ENCODE peak calls at places on chromosome 1, in seven cellular contexts. One of them, this sample, is unnamed. For H3K36me3, the result is how much of the 10 kb centered on the place peaks cover.

GRCh38 chr1:11520531-11521233 is 41.7 kb downstream of the DISP3 start:
- DNase-seq in fibroblast of lung: no peak
- DNase-seq in OCI-LY7: no peak
- DNase-seq in NT2/D1: no peak
- DNase-seq in psoas muscle: no peak
- DNase-seq in neuronal stem cell: no peak
- DNase-seq in aorta: peak
- DNase-seq in this sample: peak

GRCh38 chr1:1110561-1110971 is 5.3 kb downstream of the C1orf159 start:
- DNase-seq in fibroblast of lung: no peak
- DNase-seq in OCI-LY7: no peak
- DNase-seq in NT2/D1: no peak
- DNase-seq in psoas muscle: no peak
- DNase-seq in neuronal stem cell: no peak
- DNase-seq in aorta: peak
- DNase-seq in this sample: no peak

GRCh38 chr1:61244114-61244513 is 161.8 kb downstream of the NFIA start:
- DNase-seq in fibroblast of lung: peak
- DNase-seq in OCI-LY7: no peak
- DNase-seq in NT2/D1: no peak
- DNase-seq in psoas muscle: no peak
- DNase-seq in neuronal stem cell: no peak
- DNase-seq in aorta: no peak
- DNase-seq in this sample: no peak

GRCh38 chr1:184504695-184505338 is 118.0 kb downstream of the C1orf21 start:
- DNase-seq in fibroblast of lung: no peak
- DNase-seq in OCI-LY7: no peak
- DNase-seq in NT2/D1: no peak
- DNase-seq in psoas muscle: no peak
- DNase-seq in neuronal stem cell: no peak
- DNase-seq in aorta: no peak
- DNase-seq in this sample: no peak

GRCh38 chr1:212645563-212646543 is 37.3 kb downstream of the ATF3 start:
- DNase-seq in fibroblast of lung: no peak
- DNase-seq in OCI-LY7: no peak
- DNase-seq in NT2/D1: no peak
- DNase-seq in psoas muscle: no peak
- DNase-seq in neuronal stem cell: no peak
- DNase-seq in aorta: no peak
- DNase-seq in this sample: no peak

GRCh38 chr1:28172690-28173150 is 3.8 kb downstream of the PTAFR start:
- DNase-seq in fibroblast of lung: peak
- DNase-seq in OCI-LY7: peak
- DNase-seq in NT2/D1: no peak
- DNase-seq in psoas muscle: no peak
- DNase-seq in neuronal stem cell: no peak
- DNase-seq in aorta: no peak
- DNase-seq in this sample: peak

GRCh38 chr1:66248746-66249145 is 285.2 kb upstream of the SGIP1 start:
- DNase-seq in fibroblast of lung: no peak
- DNase-seq in OCI-LY7: no peak
- DNase-seq in NT2/D1: no peak
- DNase-seq in psoas muscle: no peak
- DNase-seq in neuronal stem cell: no peak
- DNase-seq in aorta: no peak
- DNase-seq in this sample: no peak

GRCh38 chr1:30790850-30791778 is 33.5 kb upstream of the LAPTM5 start:
- DNase-seq in fibroblast of lung: no peak
- DNase-seq in OCI-LY7: peak
- DNase-seq in NT2/D1: no peak
- DNase-seq in psoas muscle: no peak
- DNase-seq in neuronal stem cell: no peak
- DNase-seq in aorta: no peak
- DNase-seq in this sample: no peak

GRCh38 chr1:29786791-29787732 is 550.7 kb downstream of the PTPRU start:
- DNase-seq in fibroblast of lung: no peak
- DNase-seq in OCI-LY7: no peak
- DNase-seq in NT2/D1: no peak
- DNase-seq in psoas muscle: no peak
- DNase-seq in neuronal stem cell: no peak
- DNase-seq in aorta: no peak
- DNase-seq in this sample: no peak

GRCh38 chr1:68328485-68328884 is 96.2 kb upstream of the WLS start:
- DNase-seq in fibroblast of lung: peak
- DNase-seq in OCI-LY7: no peak
- DNase-seq in NT2/D1: no peak
- DNase-seq in psoas muscle: no peak
- DNase-seq in neuronal stem cell: no peak
- DNase-seq in aorta: no peak
- DNase-seq in this sample: no peak

GRCh38 chr1:43711524-43712386 is 4.4 kb downstream of the ST3GAL3 start:
- DNase-seq in fibroblast of lung: peak
- DNase-seq in OCI-LY7: no peak
- DNase-seq in NT2/D1: no peak
- DNase-seq in psoas muscle: no peak
- DNase-seq in neuronal stem cell: no peak
- DNase-seq in aorta: no peak
- DNase-seq in this sample: no peak

GRCh38 chr1:36586146-36586545 is 103.4 kb upstream of the CSF3R start:
- DNase-seq in fibroblast of lung: no peak
- DNase-seq in OCI-LY7: no peak
- DNase-seq in NT2/D1: no peak
- DNase-seq in psoas muscle: no peak
- DNase-seq in neuronal stem cell: no peak
- DNase-seq in aorta: no peak
- DNase-seq in this sample: peak

GRCh38 chr1:174841747-174842146 is 158.0 kb upstream of the CACYBP start:
- DNase-seq in fibroblast of lung: peak
- DNase-seq in OCI-LY7: peak
- DNase-seq in NT2/D1: no peak
- DNase-seq in psoas muscle: no peak
- DNase-seq in neuronal stem cell: no peak
- DNase-seq in aorta: no peak
- DNase-seq in this sample: no peak

GRCh38 chr1:234897754-234898454 is 230.7 kb downstream of the TOMM20 start:
- DNase-seq in fibroblast of lung: no peak
- DNase-seq in OCI-LY7: no peak
- DNase-seq in NT2/D1: no peak
- DNase-seq in psoas muscle: no peak
- DNase-seq in neuronal stem cell: no peak
- DNase-seq in aorta: peak
- DNase-seq in this sample: no peak

GRCh38 chr1:3624194-3625136 is at the start of gene TPRG1L:
- DNase-seq in fibroblast of lung: peak
- DNase-seq in OCI-LY7: peak
- DNase-seq in NT2/D1: peak
- DNase-seq in psoas muscle: peak
- DNase-seq in neuronal stem cell: peak
- DNase-seq in aorta: peak
- DNase-seq in this sample: peak

GRCh38 chr1:228721407-228721806 is 13.9 kb upstream of the RHOU start:
- DNase-seq in fibroblast of lung: no peak
- DNase-seq in OCI-LY7: no peak
- DNase-seq in NT2/D1: no peak
- DNase-seq in psoas muscle: no peak
- DNase-seq in neuronal stem cell: no peak
- DNase-seq in aorta: no peak
- DNase-seq in this sample: no peak

GRCh38 chr1:228753933-228754332 is 18.7 kb downstream of the RHOU start:
- DNase-seq in fibroblast of lung: no peak
- DNase-seq in OCI-LY7: no peak
- DNase-seq in NT2/D1: no peak
- DNase-seq in psoas muscle: no peak
- DNase-seq in neuronal stem cell: no peak
- DNase-seq in aorta: no peak
- DNase-seq in this sample: no peak

GRCh38 chr1:35707253-35708178 is 11.2 kb downstream of the C1orf216 start:
- DNase-seq in fibroblast of lung: peak
- DNase-seq in OCI-LY7: no peak
- DNase-seq in NT2/D1: peak
- DNase-seq in psoas muscle: peak
- DNase-seq in neuronal stem cell: peak
- DNase-seq in aorta: peak
- DNase-seq in this sample: peak

GRCh38 chr1:183892351-183892793 is 87.5 kb downstream of the RGL1 start:
- DNase-seq in fibroblast of lung: no peak
- DNase-seq in OCI-LY7: no peak
- DNase-seq in NT2/D1: no peak
- DNase-seq in psoas muscle: no peak
- DNase-seq in neuronal stem cell: no peak
- DNase-seq in aorta: no peak
- DNase-seq in this sample: no peak

GRCh38 chr1:99674665-99675064 is 28.8 kb downstream of the PALMD start:
- DNase-seq in fibroblast of lung: no peak
- DNase-seq in OCI-LY7: no peak
- DNase-seq in NT2/D1: no peak
- DNase-seq in psoas muscle: no peak
- DNase-seq in neuronal stem cell: no peak
- DNase-seq in aorta: no peak
- DNase-seq in this sample: no peak

GRCh38 chr1:175877939-175878730 is 134.7 kb upstream of the TNR start:
- DNase-seq in fibroblast of lung: no peak
- DNase-seq in OCI-LY7: no peak
- DNase-seq in NT2/D1: no peak
- DNase-seq in psoas muscle: no peak
- DNase-seq in neuronal stem cell: no peak
- DNase-seq in aorta: peak
- DNase-seq in this sample: no peak

GRCh38 chr1:4318720-4319119 is 335.7 kb upstream of the AJAP1 start:
- DNase-seq in fibroblast of lung: no peak
- DNase-seq in OCI-LY7: no peak
- DNase-seq in NT2/D1: no peak
- DNase-seq in psoas muscle: no peak
- DNase-seq in neuronal stem cell: no peak
- DNase-seq in aorta: peak
- DNase-seq in this sample: no peak

GRCh38 chr1:88088481-88088880 is 595.6 kb upstream of the PKN2 start:
- DNase-seq in fibroblast of lung: no peak
- DNase-seq in OCI-LY7: no peak
- DNase-seq in NT2/D1: no peak
- DNase-seq in psoas muscle: no peak
- DNase-seq in neuronal stem cell: no peak
- DNase-seq in aorta: no peak
- DNase-seq in this sample: no peak

GRCh38 chr1:98964198-98964597 is 40.5 kb downstream of the PLPPR5 start:
- DNase-seq in fibroblast of lung: no peak
- DNase-seq in OCI-LY7: no peak
- DNase-seq in NT2/D1: no peak
- DNase-seq in psoas muscle: no peak
- DNase-seq in neuronal stem cell: no peak
- DNase-seq in aorta: no peak
- DNase-seq in this sample: peak

GRCh38 chr1:230335861-230336549 is 90.1 kb downstream of the PGBD5 start:
- DNase-seq in fibroblast of lung: no peak
- DNase-seq in OCI-LY7: no peak
- DNase-seq in NT2/D1: no peak
- DNase-seq in psoas muscle: no peak
- DNase-seq in neuronal stem cell: no peak
- DNase-seq in aorta: peak
- DNase-seq in this sample: no peak

DNA sequence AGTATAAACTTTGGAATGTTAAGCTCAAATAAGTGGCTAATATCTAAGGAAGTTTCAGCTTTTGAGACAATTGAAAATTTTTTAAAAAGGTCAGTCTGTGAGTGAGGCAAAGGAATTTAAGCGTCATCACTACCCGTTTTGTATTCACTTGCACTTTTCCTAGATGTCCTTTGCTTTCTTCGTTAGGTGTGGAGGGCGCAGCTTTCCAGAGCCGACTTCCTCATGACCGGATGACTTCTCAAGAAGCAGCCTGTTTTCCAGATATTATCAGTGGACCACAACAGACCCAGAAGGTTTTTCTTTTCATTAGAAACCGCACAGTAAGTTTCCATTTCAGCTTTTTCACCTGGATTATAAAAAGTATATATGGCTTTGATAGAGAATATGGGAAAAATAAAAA is 30.9 kb downstream of the KDM1A start:
- DNase-seq in fibroblast of lung: no peak
- DNase-seq in OCI-LY7: no peak
- DNase-seq in NT2/D1: no peak
- DNase-seq in psoas muscle: no peak
- DNase-seq in neuronal stem cell: no peak
- DNase-seq in aorta: no peak
- DNase-seq in this sample: no peak
- H3K36me3 ChIP-seq in fibroblast of lung: under half
- H3K36me3 ChIP-seq in OCI-LY7: under half
- H3K36me3 ChIP-seq in NT2/D1: under half
- H3K36me3 ChIP-seq in psoas muscle: under half
- H3K36me3 ChIP-seq in neuronal stem cell: half or more
- H3K36me3 ChIP-seq in aorta: under half
- H3K36me3 ChIP-seq in this sample: under half

GRCh38 chr1:80403472-80403893 is 1397.0 kb upstream of the ADGRL4 start:
- DNase-seq in fibroblast of lung: no peak
- DNase-seq in OCI-LY7: no peak
- DNase-seq in NT2/D1: no peak
- DNase-seq in psoas muscle: no peak
- DNase-seq in neuronal stem cell: no peak
- DNase-seq in aorta: no peak
- DNase-seq in this sample: no peak
- H3K36me3 ChIP-seq in fibroblast of lung: under half
- H3K36me3 ChIP-seq in OCI-LY7: under half
- H3K36me3 ChIP-seq in NT2/D1: under half
- H3K36me3 ChIP-seq in psoas muscle: under half
- H3K36me3 ChIP-seq in neuronal stem cell: under half
- H3K36me3 ChIP-seq in aorta: under half
- H3K36me3 ChIP-seq in this sample: under half

GRCh38 chr1:37958690-37959089 is 11.8 kb upstream of the INPP5B start:
- DNase-seq in fibroblast of lung: peak
- DNase-seq in OCI-LY7: no peak
- DNase-seq in NT2/D1: no peak
- DNase-seq in psoas muscle: no peak
- DNase-seq in neuronal stem cell: no peak
- DNase-seq in aorta: no peak
- DNase-seq in this sample: no peak
- H3K36me3 ChIP-seq in fibroblast of lung: under half
- H3K36me3 ChIP-seq in OCI-LY7: half or more
- H3K36me3 ChIP-seq in NT2/D1: half or more
- H3K36me3 ChIP-seq in psoas muscle: half or more
- H3K36me3 ChIP-seq in neuronal stem cell: half or more
- H3K36me3 ChIP-seq in aorta: under half
- H3K36me3 ChIP-seq in this sample: under half

GRCh38 chr1:14511281-14511680 is 87.2 kb upstream of the KAZN start:
- DNase-seq in fibroblast of lung: no peak
- DNase-seq in OCI-LY7: no peak
- DNase-seq in NT2/D1: no peak
- DNase-seq in psoas muscle: no peak
- DNase-seq in neuronal stem cell: no peak
- DNase-seq in aorta: no peak
- DNase-seq in this sample: no peak

GRCh38 chr1:14513084-14513483 is 85.4 kb upstream of the KAZN start:
- DNase-seq in fibroblast of lung: no peak
- DNase-seq in OCI-LY7: no peak
- DNase-seq in NT2/D1: no peak
- DNase-seq in psoas muscle: no peak
- DNase-seq in neuronal stem cell: no peak
- DNase-seq in aorta: no peak
- DNase-seq in this sample: peak

GRCh38 chr1:14507227-14507626 is 91.3 kb upstream of the KAZN start:
- DNase-seq in fibroblast of lung: no peak
- DNase-seq in OCI-LY7: no peak
- DNase-seq in NT2/D1: no peak
- DNase-seq in psoas muscle: no peak
- DNase-seq in neuronal stem cell: no peak
- DNase-seq in aorta: no peak
- DNase-seq in this sample: no peak

GRCh38 chr1:14514760-14515159 is 83.7 kb upstream of the KAZN start:
- DNase-seq in fibroblast of lung: no peak
- DNase-seq in OCI-LY7: no peak
- DNase-seq in NT2/D1: no peak
- DNase-seq in psoas muscle: no peak
- DNase-seq in neuronal stem cell: no peak
- DNase-seq in aorta: no peak
- DNase-seq in this sample: no peak

GRCh38 chr1:14511856-14512585 is 86.5 kb upstream of the KAZN start:
- DNase-seq in fibroblast of lung: peak
- DNase-seq in OCI-LY7: no peak
- DNase-seq in NT2/D1: no peak
- DNase-seq in psoas muscle: no peak
- DNase-seq in neuronal stem cell: no peak
- DNase-seq in aorta: no peak
- DNase-seq in this sample: no peak
- H3K36me3 ChIP-seq in fibroblast of lung: under half
- H3K36me3 ChIP-seq in OCI-LY7: under half
- H3K36me3 ChIP-seq in NT2/D1: under half
- H3K36me3 ChIP-seq in psoas muscle: under half
- H3K36me3 ChIP-seq in neuronal stem cell: under half
- H3K36me3 ChIP-seq in aorta: under half
- H3K36me3 ChIP-seq in this sample: under half

This sample was measured in H7.